ENCODE peak calls at places on chromosomes 3 and 15, in ten cellular contexts. V, R, N, I, D, T, K, X, U and F are unnamed samples.

GRCh38 chr15:67202091-67202490 is 52.4 kb downstream of the AAGAB start:
- DNase-seq in V (no peak), R (no peak), N (no peak), I (no peak), D (no peak), T (no peak), K (no peak), X (no peak), U (no peak), F (no peak)

GRCh38 chr3:172042136-172042535 is 2.8 kb downstream of the FNDC3B start:
- DNase-seq in V (no peak), R (peak), N (no peak), I (no peak), D (no peak), T (no peak), K (no peak), X (no peak), U (no peak), F (no peak)

GRCh38 chr3:17983106-17983505 is 240.7 kb upstream of the TBC1D5 start:
- DNase-seq in V (no peak), R (no peak), N (no peak), I (no peak), D (no peak), T (no peak), K (no peak), X (no peak), U (no peak), F (no peak)

GRCh38 chr3:100993309-100993708 is at the start of gene ABI3BP:
- DNase-seq in V (peak), R (peak), N (peak), I (no peak), D (no peak), T (no peak), K (no peak), X (peak), U (no peak), F (peak)

GRCh38 chr3:24506966-24507775 is 12.5 kb upstream of the THRB start:
- DNase-seq in V (no peak), R (peak), N (no peak), I (no peak), D (no peak), T (no peak), K (no peak), X (no peak), U (no peak), F (no peak)

GRCh38 chr3:161859870-161860450 is 363.4 kb downstream of the OTOL1 start:
- DNase-seq in V (no peak), R (no peak), N (no peak), I (no peak), D (no peak), T (no peak), K (no peak), X (no peak), U (peak), F (peak)

GRCh38 chr3:184822654-184823053 is 10.7 kb downstream of the VPS8 start:
- DNase-seq in V (no peak), R (no peak), N (peak), I (no peak), D (no peak), T (no peak), K (no peak), X (no peak), U (no peak), F (no peak)

GRCh38 chr15:58639002-58639756 is 110.3 kb downstream of the ADAM10 start:
- DNase-seq in V (no peak), R (no peak), N (no peak), I (no peak), D (no peak), T (no peak), K (no peak), X (no peak), U (no peak), F (no peak)

GRCh38 chr15:42796955-42797779 is 60.2 kb upstream of the CDAN1 start:
- DNase-seq in V (no peak), R (no peak), N (peak), I (no peak), D (no peak), T (no peak), K (no peak), X (no peak), U (peak), F (no peak)

GRCh38 chr3:65170357-65171090 is 482.7 kb upstream of the ADAMTS9 start:
- DNase-seq in V (no peak), R (peak), N (peak), I (no peak), D (no peak), T (no peak), K (no peak), X (no peak), U (peak), F (peak)

GRCh38 chr15:69346112-69346511 is 47.4 kb downstream of the PAQR5 start:
- DNase-seq in V (no peak), R (peak), N (peak), I (no peak), D (no peak), T (no peak), K (no peak), X (no peak), U (no peak), F (no peak)

GRCh38 chr15:87871130-87871737 is 385.3 kb downstream of the NTRK3 start:
- DNase-seq in V (no peak), R (peak), N (peak), I (no peak), D (no peak), T (no peak), K (no peak), X (no peak), U (no peak), F (no peak)

GRCh38 chr15:25019434-25019833 is 64.6 kb downstream of the SNRPN start:
- DNase-seq in V (no peak), R (no peak), N (no peak), I (no peak), D (no peak), T (no peak), K (no peak), X (no peak), U (no peak), F (no peak)

GRCh38 chr15:60212536-60212935 is 185.2 kb downstream of the ANXA2 start:
- DNase-seq in V (no peak), R (peak), N (no peak), I (no peak), D (no peak), T (no peak), K (no peak), X (no peak), U (peak), F (peak)

GRCh38 chr15:74432968-74433591 is 678 bp downstream of the SEMA7A start:
- DNase-seq in V (peak), R (no peak), N (no peak), I (no peak), D (no peak), T (no peak), K (no peak), X (no peak), U (no peak), F (no peak)

GRCh38 chr3:134328147-134328591 is 46.1 kb downstream of the AMOTL2 start:
- DNase-seq in V (no peak), R (peak), N (peak), I (no peak), D (no peak), T (no peak), K (no peak), X (no peak), U (no peak), F (no peak)

GRCh38 chr15:101637549-101638318 is 14.4 kb downstream of the TM2D3 start:
- DNase-seq in V (no peak), R (no peak), N (peak), I (no peak), D (no peak), T (no peak), K (no peak), X (no peak), U (no peak), F (no peak)